ENCODE peak calls at places on chromosomes 7 and 10, in eight cellular contexts. E is HCEC 1CT; W is stimulated activated CD4-positive, alpha-beta T cell treated with anti-CD3 and anti-CD28 coated beads, TNF-alpha, amount 100 ng/mL, for 1 hour; O is HTR-8/SVneo; B is T-cell; F is left ventricle myocardium inferior; A is cardiac fibroblast; X is LoVo. L is an unnamed sample.

GRCh38 chr10:57972783-57973182 is 294.9 kb downstream of the IPMK start:
- DNase-seq in E (no peak), W (no peak), O (no peak), B (no peak), F (no peak), A (no peak), X (no peak), L (no peak)

GRCh38 chr7:23468721-23469149 is 1.6 kb downstream of the IGF2BP3 start:
- DNase-seq in E (no peak), W (peak; percentile 8), O (no peak), B (no peak), F (no peak), A (peak; percentile 14), X (no peak), L (no peak)

GRCh38 chr7:101216001-101216859 is 1.2 kb downstream of the PLOD3 start:
- DNase-seq in E (peak; percentile 7), W (no peak), O (no peak), B (no peak), F (no peak), A (peak; percentile 29), X (no peak), L (peak; percentile 55)

GRCh38 chr10:111360260-111360925 is 283.6 kb downstream of the ADRA2A start:
- DNase-seq in E (no peak), W (no peak), O (peak; percentile 26), B (peak; percentile 5), F (peak; percentile 14), A (peak; percentile 15), X (peak; percentile 23), L (no peak)

GRCh38 chr10:123860209-123860608 is 31.4 kb downstream of the CPXM2 start:
- DNase-seq in E (no peak), W (no peak), O (no peak), B (no peak), F (no peak), A (no peak), X (no peak), L (no peak)

GRCh38 chr7:44293561-44294324 is 31.7 kb downstream of the CAMK2B start:
- DNase-seq in E (no peak), W (no peak), O (no peak), B (no peak), F (peak; percentile 38), A (no peak), X (no peak), L (no peak)

GRCh38 chr10:55668326-55668922 is 692.6 kb downstream of the ZWINT start:
- DNase-seq in E (no peak), W (no peak), O (no peak), B (no peak), F (no peak), A (no peak), X (peak; percentile 3), L (no peak)

GRCh38 chr7:16323313-16323712 is 98.0 kb downstream of the CRPPA start:
- DNase-seq in E (no peak), W (no peak), O (no peak), B (no peak), F (no peak), A (no peak), X (no peak), L (no peak)